ENCODE peak calls at places on chromosome 20, in six cellular contexts. J is GM20000, D is substantia nigra, U is testis, N is HuH-7.5, Z is PC-3. C is an unnamed sample.
A peak's percentile ranks its signal among the peaks of the same experiment; 100 is the strongest.

GRCh38 chr20:60365063-60365640 is 406.9 kb downstream of the CDH26 start:
- DNase-seq in N (no peak), J (no peak), U (peak; percentile 20), D (no peak), Z (no peak), C (peak; percentile 9)

GRCh38 chr20:34549291-34549928 is 9.1 kb upstream of the MAP1LC3A start:
- DNase-seq in N (no peak), U (no peak), J (no peak), Z (peak; percentile 39), D (no peak), C (peak; percentile 83)

GRCh38 chr20:62742979-62743776 is 34.5 kb downstream of the NTSR1 start:
- DNase-seq in N (no peak), U (no peak), D (no peak), Z (no peak), J (no peak), C (no peak)

GRCh38 chr20:5722927-5723326 is 27.3 kb upstream of the SHLD1 start:
- DNase-seq in N (no peak), Z (no peak), U (no peak), D (no peak), J (no peak), C (peak; percentile 21)

GRCh38 chr20:5069141-5069806 is 50.5 kb downstream of the PCNA start:
- DNase-seq in J (no peak), D (no peak), Z (no peak), N (no peak), U (no peak), C (no peak)

GRCh38 chr20:21237956-21238355 is 65.2 kb upstream of the XRN2 start:
- DNase-seq in U (no peak), J (no peak), Z (peak; percentile 67), D (no peak), N (no peak), C (no peak)

GRCh38 chr20:208937-209566 is 18.0 kb upstream of the DEFB129 start:
- DNase-seq in U (no peak), J (peak; percentile 41), Z (peak; percentile 78), N (peak; percentile 11), D (no peak), C (peak; percentile 82)

GRCh38 chr20:17624070-17624469 is 54.2 kb downstream of the DSTN start:
- DNase-seq in U (no peak), J (no peak), N (no peak), Z (no peak), D (no peak), C (no peak)

GRCh38 chr20:10487354-10488115 is 52.4 kb downstream of the SLX4IP start:
- DNase-seq in U (no peak), D (no peak), N (no peak), Z (no peak), J (no peak), C (no peak)

GRCh38 chr20:61535091-61535490 is 283.0 kb downstream of the CDH4 start:
- DNase-seq in J (no peak), N (no peak), D (no peak), U (no peak), Z (no peak), C (no peak)

GRCh38 chr20:59525500-59526241 is 78.7 kb upstream of the PHACTR3 start:
- DNase-seq in N (peak; percentile 75), D (peak; percentile 59), Z (peak; percentile 70), U (peak; percentile 83), J (peak; percentile 60), C (peak; percentile 59)

GRCh38 chr20:22428051-22428450 is 156.3 kb downstream of the FOXA2 start:
- DNase-seq in J (no peak), N (no peak), U (no peak), Z (peak; percentile 41), D (no peak), C (peak; percentile 45)

GRCh38 chr20:57342829-57343228 is 8.2 kb upstream of the RAE1 start:
- DNase-seq in J (no peak), N (no peak), D (no peak), U (no peak), Z (peak; percentile 71), C (no peak)

GRCh38 chr20:57714409-57715267 is 4.8 kb upstream of the PMEPA1 start:
- DNase-seq in N (no peak), Z (peak; percentile 98), D (peak; percentile 18), J (no peak), U (no peak), C (no peak)

GRCh38 chr20:32482251-32483220 is 102.6 kb downstream of the NOL4L start:
- DNase-seq in D (peak; percentile 51), Z (peak; percentile 34), N (no peak), U (no peak), J (peak; percentile 65), C (peak; percentile 68)

GRCh38 chr20:47682916-47683315 is 102.4 kb downstream of the SULF2 start:
- DNase-seq in D (no peak), U (no peak), N (no peak), J (no peak), Z (no peak), C (no peak)

GRCh38 chr20:49700411-49701185 is 13.1 kb downstream of the B4GALT5 start:
- DNase-seq in J (no peak), N (no peak), U (no peak), Z (peak; percentile 85), D (peak; percentile 24), C (peak; percentile 92)

GRCh38 chr20:9808166-9808565 is 30.7 kb downstream of the PAK5 start:
- DNase-seq in J (no peak), D (no peak), U (no peak), Z (no peak), N (no peak), C (no peak)

GRCh38 chr20:37225146-37225545 is 36.5 kb downstream of the GHRH start:
- DNase-seq in N (no peak), D (no peak), J (no peak), U (no peak), Z (no peak), C (no peak)

GRCh38 chr20:48877299-48877698 is 44.2 kb upstream of the ARFGEF2 start:
- DNase-seq in U (peak; percentile 61), N (no peak), J (peak; percentile 36), Z (no peak), D (no peak), C (no peak)

GRCh38 chr20:36465109-36466080 is 75.9 kb upstream of the MYL9 start:
- DNase-seq in D (peak; percentile 22), N (no peak), Z (peak; percentile 91), U (no peak), J (peak; percentile 49), C (peak; percentile 74)

GRCh38 chr20:11917663-11918062 is at the start of gene BTBD3:
- DNase-seq in U (peak; percentile 80), Z (no peak), D (peak; percentile 80), N (no peak), J (peak; percentile 40), C (peak; percentile 88)

GRCh38 chr20:8487715-8488114 is 355.6 kb downstream of the PLCB1 start:
- DNase-seq in Z (no peak), U (no peak), D (no peak), J (no peak), N (no peak), C (no peak)

GRCh38 chr20:444117-444516 is 18.2 kb downstream of the TBC1D20 start:
- DNase-seq in D (peak; percentile 35), J (no peak), N (no peak), U (no peak), Z (no peak), C (no peak)

GRCh38 chr20:11112837-11113236 is 439.0 kb upstream of the JAG1 start:
- DNase-seq in U (no peak), N (no peak), Z (peak; percentile 72), D (no peak), J (no peak), C (peak; percentile 84)

GRCh38 chr20:64006902-64007301 is 26.0 kb downstream of the PRPF6 start:
- DNase-seq in N (no peak), D (no peak), J (no peak), U (no peak), Z (no peak), C (no peak)

GRCh38 chr20:25011261-25011660 is 18.7 kb upstream of the APMAP start:
- DNase-seq in J (no peak), D (no peak), Z (no peak), N (no peak), U (no peak), C (no peak)

GRCh38 chr20:41181567-41181966 is 44.2 kb downstream of the PLCG1 start:
- DNase-seq in U (peak; percentile 10), N (no peak), Z (no peak), D (peak; percentile 57), J (no peak), C (no peak)

GRCh38 chr20:43444107-43444506 is 13.6 kb upstream of the SRSF6 start:
- DNase-seq in U (no peak), D (no peak), J (no peak), N (no peak), Z (no peak), C (peak; percentile 48)

GRCh38 chr20:54920491-54920890 is 445.1 kb downstream of the DOK5 start:
- DNase-seq in U (no peak), N (no peak), D (no peak), Z (no peak), J (no peak), C (no peak)

GRCh38 chr20:31674895-31675827 is 37.4 kb downstream of the COX4I2 start:
- DNase-seq in D (peak; percentile 80), N (no peak), J (peak; percentile 56), Z (peak; percentile 86), U (peak; percentile 49), C (no peak)

GRCh38 chr20:51311636-51312479 is 230.7 kb downstream of the NFATC2 start:
- DNase-seq in J (no peak), U (no peak), N (no peak), Z (peak; percentile 82), D (no peak), C (no peak)

GRCh38 chr20:56440346-56441007 is 27.9 kb upstream of the RTF2 start:
- DNase-seq in U (no peak), J (peak; percentile 55), Z (no peak), N (no peak), D (no peak), C (no peak)

C was measured in DMS53.